ENCODE peak calls at places on chromosomes 7 and 10, in six cellular contexts. O is neural progenitor cell, U is GM23248, H is GM23338, N is SJSA1, K is cardiac muscle cell. M is an unnamed sample.

GRCh38 chr7:156432018-156432417 is 208.6 kb upstream of the RNF32 start:
- DNase-seq in O (no peak), U (no peak), H (no peak), N (no peak), K (no peak), M (no peak)

GRCh38 chr10:122648599-122649428 is 50.8 kb downstream of the C10orf120 start:
- DNase-seq in O (peak; percentile 72), U (peak; percentile 50), H (peak; percentile 82), N (no peak), K (peak; percentile 39), M (peak; percentile 2)

GRCh38 chr10:22666287-22667092 is 47.9 kb downstream of the PIP4K2A start:
- DNase-seq in O (no peak), U (no peak), H (no peak), N (no peak), K (peak; percentile 73), M (no peak)

GRCh38 chr7:26440993-26441636 is 149.5 kb downstream of the SNX10 start:
- DNase-seq in O (peak; percentile 64), U (no peak), H (peak; percentile 53), N (no peak), K (no peak), M (no peak)

GRCh38 chr10:67818323-67818722 is 19.7 kb downstream of the DNAJC12 start:
- DNase-seq in O (no peak), U (peak; percentile 53), H (no peak), N (no peak), K (peak; percentile 18), M (no peak)

GRCh38 chr10:99661370-99661749 is 2.1 kb downstream of the ENTPD7 start:
- DNase-seq in O (no peak), U (peak; percentile 97), H (no peak), N (peak; percentile 67), K (peak; percentile 73), M (peak; percentile 52)

GRCh38 chr10:114172241-114172640 is 1.8 kb downstream of the CCDC186 start:
- DNase-seq in O (no peak), U (peak; percentile 61), H (no peak), N (no peak), K (peak; percentile 41), M (no peak)

GRCh38 chr7:25392571-25393338 is 164.5 kb upstream of the NPVF start:
- DNase-seq in O (peak; percentile 33), U (no peak), H (peak; percentile 55), N (no peak), K (no peak), M (no peak)

GRCh38 chr10:111113961-111114830 is 37.4 kb downstream of the ADRA2A start:
- DNase-seq in O (no peak), U (peak; percentile 89), H (no peak), N (peak; percentile 60), K (no peak), M (no peak)

GRCh38 chr10:33732176-33733025 is 397.9 kb upstream of the NRP1 start:
- DNase-seq in O (no peak), U (no peak), H (no peak), N (no peak), K (peak; percentile 58), M (peak; percentile 15)

DNA sequence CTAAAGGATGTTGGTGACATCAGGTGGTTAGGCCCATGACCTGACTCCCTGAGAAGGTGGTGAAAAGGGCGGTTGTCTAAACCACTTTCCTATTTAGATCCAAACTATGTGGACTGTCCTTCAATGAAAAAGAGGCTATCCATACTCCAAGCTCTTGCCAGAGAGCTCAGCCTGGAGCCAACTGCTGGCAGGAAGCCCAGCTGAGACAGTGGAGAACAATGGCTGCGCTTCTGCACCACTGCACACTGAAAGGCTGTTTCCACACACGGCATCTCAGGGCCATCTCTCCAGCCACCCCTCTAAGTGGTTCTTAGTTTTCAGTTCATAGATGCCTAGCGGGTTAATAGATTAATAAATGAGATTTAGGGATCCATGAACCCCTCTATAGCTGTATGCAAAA is 488.8 kb upstream of the ZMIZ1 start:
- DNase-seq in O (peak; percentile 80), U (no peak), H (no peak), N (peak; percentile 60), K (peak; percentile 87), M (no peak)
- H3K27ac ChIP-seq in O (no peak overlapping the region), U (no peak overlapping the region), H (no peak overlapping the region), N (no peak overlapping the region), K (no peak overlapping the region), M (no peak overlapping the region)

GRCh38 chr7:101598981-101599681 is 30.0 kb downstream of the MYL10 start:
- DNase-seq in O (no peak), U (no peak), H (no peak), N (no peak), K (no peak), M (no peak)

GRCh38 chr7:101596898-101597297 is 32.2 kb downstream of the MYL10 start:
- DNase-seq in O (no peak), U (no peak), H (no peak), N (no peak), K (no peak), M (no peak)

GRCh38 chr7:101597941-101598340 is 31.2 kb downstream of the MYL10 start:
- DNase-seq in O (no peak), U (no peak), H (no peak), N (no peak), K (no peak), M (no peak)

GRCh38 chr7:101599787-101600186 is 29.3 kb downstream of the MYL10 start:
- DNase-seq in O (no peak), U (no peak), H (no peak), N (no peak), K (no peak), M (no peak)

GRCh38 chr7:101598422-101598957 is 30.6 kb downstream of the MYL10 start:
- DNase-seq in O (no peak), U (no peak), H (no peak), N (no peak), K (no peak), M (no peak)
- H3K27ac ChIP-seq in O (no peak overlapping the region), U (no peak overlapping the region), H (no peak overlapping the region), N (no peak overlapping the region), K (no peak overlapping the region), M (no peak overlapping the region)

GRCh38 chr10:102463983-102464382 is 12.6 kb upstream of the C10orf95 start:
- DNase-seq in O (no peak), U (no peak), H (no peak), N (no peak), K (no peak), M (no peak)

GRCh38 chr10:102467971-102468438 is 16.7 kb upstream of the C10orf95 start:
- DNase-seq in O (no peak), U (no peak), H (no peak), N (no peak), K (no peak), M (no peak)

GRCh38 chr10:102465466-102465865 is 14.1 kb upstream of the C10orf95 start:
- DNase-seq in O (no peak), U (no peak), H (no peak), N (no peak), K (no peak), M (no peak)

GRCh38 chr10:102468683-102469082 is 17.3 kb upstream of the C10orf95 start:
- DNase-seq in O (no peak), U (peak; percentile 43), H (no peak), N (no peak), K (peak; percentile 55), M (no peak)

DNA sequence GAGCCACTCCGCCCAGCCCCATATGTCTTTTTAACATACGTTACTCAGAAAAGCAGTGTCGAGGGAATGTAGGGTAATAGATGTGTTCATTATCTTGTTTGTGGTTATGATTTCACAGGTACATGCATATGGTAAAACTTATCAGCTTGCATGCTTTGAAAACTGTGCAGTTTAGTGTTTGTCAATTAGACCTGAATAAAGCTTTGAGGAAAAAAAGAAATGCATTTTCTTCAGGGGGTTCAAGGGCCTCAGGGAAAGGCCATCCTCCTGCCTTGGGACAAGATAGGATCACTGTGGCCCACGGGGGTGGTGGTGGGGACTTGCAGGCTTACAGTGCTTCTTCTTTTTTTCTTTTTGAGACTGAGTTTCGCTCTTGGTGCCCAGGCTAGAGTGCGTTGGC is 16.0 kb upstream of the C10orf95 start:
- DNase-seq in O (no peak), U (no peak), H (no peak), N (no peak), K (no peak), M (no peak)
- H3K27ac ChIP-seq in O (no peak overlapping the region), U (no peak overlapping the region), H (no peak overlapping the region), N (no peak overlapping the region), K (no peak overlapping the region), M (no peak overlapping the region)

DNA sequence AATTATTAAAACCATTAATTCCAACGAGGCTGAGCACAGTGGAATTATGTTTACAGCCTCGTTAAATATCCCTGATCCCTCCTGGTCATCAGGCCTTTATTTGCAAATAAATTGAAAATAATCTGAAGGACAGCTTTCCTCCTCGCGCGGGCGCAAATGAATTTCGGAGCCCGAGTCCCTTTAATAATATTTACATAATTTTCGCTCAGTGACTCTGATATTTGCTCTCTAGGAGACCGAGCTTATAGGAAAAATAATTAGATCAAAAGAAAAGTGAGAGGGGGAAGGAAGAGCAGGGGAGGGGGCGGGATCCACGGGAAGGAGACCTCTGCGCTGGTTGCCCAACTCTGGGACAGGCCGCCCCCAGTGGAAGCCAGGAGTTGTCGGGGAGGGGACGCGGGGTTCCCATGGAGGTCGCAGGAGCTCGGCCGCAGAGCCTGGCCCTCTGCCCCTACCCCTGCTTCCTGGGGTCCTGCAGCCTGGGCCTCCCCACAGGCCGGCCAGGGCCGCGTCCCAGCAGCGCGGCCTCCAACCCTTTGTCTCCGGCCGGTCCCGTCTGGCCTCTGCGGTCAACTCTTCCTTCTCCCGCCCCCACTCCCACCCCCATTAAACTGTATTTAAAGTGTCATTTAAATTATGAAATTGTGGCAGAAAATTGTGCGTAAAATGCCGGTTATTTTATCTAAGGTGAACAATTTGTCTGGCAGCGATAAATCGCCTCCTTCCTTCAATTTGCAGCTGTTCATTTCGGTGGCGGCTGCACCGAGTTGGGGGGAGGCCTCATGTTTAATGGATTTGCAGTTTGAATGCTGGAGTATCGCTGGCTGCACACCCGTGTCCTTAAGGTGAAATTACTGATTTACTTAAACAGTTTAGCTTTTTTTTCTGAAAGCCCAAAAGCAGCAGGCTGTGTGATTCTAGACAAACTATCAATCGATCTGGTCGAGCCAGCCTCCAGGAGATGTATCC is 6.0 kb downstream of the UNCX start:
- DNase-seq in O (peak; percentile 78), U (no peak), H (peak; percentile 64), N (no peak), K (no peak), M (no peak)
- H3K27ac ChIP-seq in O (no peak overlapping the region), U (no peak overlapping the region), H (no peak overlapping the region), N (no peak overlapping the region), K (no peak overlapping the region), M (no peak overlapping the region)

GRCh38 chr10:71474702-71475242 is 78.1 kb downstream of the CDH23 start:
- DNase-seq in O (no peak), U (no peak), H (no peak), N (no peak), K (no peak), M (no peak)
- H3K27ac ChIP-seq in O (no peak overlapping the region), U (no peak overlapping the region), H (no peak overlapping the region), N (no peak overlapping the region), K (no peak overlapping the region), M (no peak overlapping the region)

DNA sequence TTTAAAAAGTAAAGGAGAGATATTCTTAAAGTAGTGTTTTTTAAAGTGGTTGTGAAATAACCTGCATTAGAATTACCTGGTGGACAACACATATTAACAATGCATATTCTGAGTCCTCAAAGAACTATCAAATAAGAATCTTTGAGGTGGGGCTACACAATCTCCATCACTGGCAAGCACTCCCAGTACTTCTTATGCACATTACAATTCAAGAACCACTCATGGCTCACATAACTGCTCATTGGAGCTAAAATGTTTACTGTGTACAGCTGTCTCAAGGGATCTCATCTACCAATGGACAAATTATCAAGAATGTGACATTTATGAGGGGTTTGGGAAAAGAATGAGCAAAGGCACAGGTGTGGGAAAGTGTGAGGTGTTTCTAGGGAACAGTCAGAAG is 692.0 kb downstream of the PHTF2 start:
- DNase-seq in O (no peak), U (no peak), H (no peak), N (no peak), K (no peak), M (no peak)
- H3K27ac ChIP-seq in O (no peak overlapping the region), U (no peak overlapping the region), H (no peak overlapping the region), N (no peak overlapping the region), K (no peak overlapping the region), M (no peak overlapping the region)

M was measured in AG04450.